ENCODE peak calls at places on chromosomes 12 and 14, in five cellular contexts. I is fibroblast of lung, Y is B cell, X is GM12865, S is HFF-Myc. C is an unnamed sample.

GRCh38 chr14:64387232-64387737 is 868 bp upstream of the MTHFD1 start:
- DNase-seq in Y (no peak), I (peak), X (peak), S (no peak), C (no peak)

GRCh38 chr12:128671528-128672042 is 152.2 kb downstream of the SLC15A4 start:
- DNase-seq in S (no peak), I (no peak), X (no peak), Y (no peak), C (no peak)

GRCh38 chr12:14611640-14612203 is 44.0 kb upstream of the PLBD1 start:
- DNase-seq in X (no peak), I (no peak), Y (no peak), S (no peak), C (no peak)

GRCh38 chr12:113030875-113031525 is 25.5 kb upstream of the DTX1 start:
- DNase-seq in S (peak), X (peak), Y (peak), I (peak), C (no peak)

GRCh38 chr14:75989134-75989533 is 3.6 kb downstream of the IFT43 start:
- DNase-seq in Y (no peak), X (no peak), S (no peak), I (peak), C (no peak)

GRCh38 chr12:132243596-132244289 is 85.6 kb downstream of the GALNT9 start:
- DNase-seq in Y (no peak), I (no peak), S (no peak), X (no peak), C (no peak)

GRCh38 chr14:97994020-97994531 is 1196.9 kb downstream of the VRK1 start:
- DNase-seq in S (no peak), Y (no peak), X (peak), I (no peak), C (no peak)

GRCh38 chr14:104105071-104105821 is 19.7 kb downstream of the ASPG start:
- DNase-seq in I (no peak), X (no peak), S (no peak), Y (no peak), C (no peak)

GRCh38 chr12:131351319-131352028 is 359.4 kb upstream of the SFSWAP start:
- DNase-seq in X (peak), S (no peak), Y (no peak), I (no peak), C (no peak)

GRCh38 chr12:788288-788687 is 35.9 kb downstream of the WNK1 start:
- DNase-seq in I (no peak), Y (no peak), X (no peak), S (no peak), C (no peak)

GRCh38 chr14:65252471-65253255 is 150.3 kb upstream of the MAX start:
- DNase-seq in S (no peak), I (no peak), X (no peak), Y (no peak), C (no peak)

GRCh38 chr14:80434574-80435321 is 223.4 kb upstream of the DIO2 start:
- DNase-seq in I (no peak), X (no peak), S (no peak), Y (no peak), C (peak)

GRCh38 chr12:63400746-63401145 is 249.7 kb upstream of the AVPR1A start:
- DNase-seq in I (peak), S (peak), X (no peak), Y (no peak), C (peak)

GRCh38 chr14:95260537-95261440 is 58.9 kb downstream of the CLMN start:
- DNase-seq in I (peak), Y (no peak), S (no peak), X (peak), C (no peak)

GRCh38 chr14:104358528-104359300 is 220.3 kb downstream of the KIF26A start:
- DNase-seq in S (no peak), X (no peak), Y (no peak), I (no peak), C (no peak)

GRCh38 chr12:33794954-33795353 is 227.3 kb upstream of the ALG10 start:
- DNase-seq in S (no peak), Y (no peak), X (no peak), I (no peak), C (no peak)

GRCh38 chr14:104868811-104869572 is 3.9 kb downstream of the CEP170B start:
- DNase-seq in S (no peak), Y (no peak), X (no peak), I (no peak), C (no peak)

GRCh38 chr12:70907412-70907811 is 13.1 kb downstream of the PTPRR start:
- DNase-seq in Y (no peak), I (no peak), X (no peak), S (no peak), C (no peak)

GRCh38 chr12:94140556-94140955 is 7.8 kb upstream of the PLXNC1 start:
- DNase-seq in Y (peak), S (no peak), X (peak), I (no peak), C (no peak)

GRCh38 chr14:105300542-105301102 is at the start of gene BRF1:
- DNase-seq in I (peak), S (no peak), X (peak), Y (peak), C (peak)

GRCh38 chr12:51827925-51828818 is 20.3 kb downstream of the FIGNL2 start:
- DNase-seq in I (peak), Y (no peak), X (peak), S (no peak), C (peak)

GRCh38 chr12:80059875-80060274 is 39.5 kb upstream of the OTOGL start:
- DNase-seq in I (no peak), S (no peak), X (no peak), Y (no peak), C (no peak)

GRCh38 chr14:54349713-54350112 is 47.1 kb upstream of the CDKN3 start:
- DNase-seq in S (no peak), X (no peak), I (no peak), Y (no peak), C (no peak)

GRCh38 chr12:107515446-107515958 is 170.1 kb upstream of the PWP1 start:
- DNase-seq in X (peak), I (peak), Y (no peak), S (peak), C (peak)

GRCh38 chr12:111664961-111665865 is 20.5 kb downstream of the BRAP start:
- DNase-seq in I (no peak), Y (no peak), X (no peak), S (no peak), C (no peak)

DNA sequence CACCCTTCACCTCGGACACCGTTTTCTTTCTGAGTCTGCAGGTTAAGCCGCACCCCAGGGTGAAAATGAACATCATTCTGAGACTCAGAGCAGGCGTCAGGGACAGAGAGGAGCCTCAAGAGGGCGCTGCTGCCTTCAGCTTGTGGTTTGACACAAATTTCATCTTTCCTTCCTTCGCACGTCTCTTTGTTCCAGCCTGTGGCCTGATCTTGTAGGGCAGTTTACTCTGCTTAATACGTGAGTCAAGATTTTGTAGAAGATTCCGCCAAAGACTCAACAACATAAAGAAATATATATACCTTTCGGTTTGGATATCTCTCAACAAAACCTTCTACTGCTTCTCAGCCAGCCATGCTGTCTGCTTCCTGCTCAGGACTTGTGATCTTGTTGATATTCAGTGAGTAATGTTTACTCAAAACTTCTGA is 329.3 kb upstream of the OR4E1 start:
- DNase-seq in I (no peak), Y (no peak), X (peak), S (no peak), C (no peak)
- TF ChIP-seq CTCF in I (no peak), Y (peak), X (peak), S (peak), C (peak)

DNA sequence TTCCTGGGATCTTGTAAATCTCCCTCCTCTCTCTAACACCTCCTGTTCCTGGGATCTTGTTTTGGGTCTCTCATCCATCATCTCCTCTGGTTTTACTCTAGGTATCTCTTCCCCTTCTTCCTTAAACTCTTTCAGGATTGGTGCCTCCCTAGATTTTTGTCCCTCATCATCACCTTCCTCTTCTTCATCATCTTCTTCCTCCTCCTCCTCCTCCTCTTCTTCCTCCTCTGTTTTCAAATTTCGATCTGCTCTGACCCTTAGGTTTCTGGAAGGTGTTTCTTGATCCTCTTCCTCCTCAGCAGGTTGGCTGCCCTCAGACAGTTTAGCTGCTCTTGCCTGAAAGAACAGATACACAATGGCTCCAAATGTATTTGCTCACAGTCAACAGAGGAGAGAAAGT is 14.5 kb downstream of the ACIN1 start:
- DNase-seq in Y (no peak), X (no peak), S (no peak), I (no peak), C (no peak)
- TF ChIP-seq CTCF in Y (no peak), X (no peak), S (no peak), I (no peak), C (no peak)

GRCh38 chr14:87522575-87522974 is 470.4 kb downstream of the GALC start:
- DNase-seq in Y (no peak), S (no peak), X (no peak), I (no peak), C (no peak)
- TF ChIP-seq CTCF in Y (no peak), S (no peak), X (no peak), I (no peak), C (no peak)

DNA sequence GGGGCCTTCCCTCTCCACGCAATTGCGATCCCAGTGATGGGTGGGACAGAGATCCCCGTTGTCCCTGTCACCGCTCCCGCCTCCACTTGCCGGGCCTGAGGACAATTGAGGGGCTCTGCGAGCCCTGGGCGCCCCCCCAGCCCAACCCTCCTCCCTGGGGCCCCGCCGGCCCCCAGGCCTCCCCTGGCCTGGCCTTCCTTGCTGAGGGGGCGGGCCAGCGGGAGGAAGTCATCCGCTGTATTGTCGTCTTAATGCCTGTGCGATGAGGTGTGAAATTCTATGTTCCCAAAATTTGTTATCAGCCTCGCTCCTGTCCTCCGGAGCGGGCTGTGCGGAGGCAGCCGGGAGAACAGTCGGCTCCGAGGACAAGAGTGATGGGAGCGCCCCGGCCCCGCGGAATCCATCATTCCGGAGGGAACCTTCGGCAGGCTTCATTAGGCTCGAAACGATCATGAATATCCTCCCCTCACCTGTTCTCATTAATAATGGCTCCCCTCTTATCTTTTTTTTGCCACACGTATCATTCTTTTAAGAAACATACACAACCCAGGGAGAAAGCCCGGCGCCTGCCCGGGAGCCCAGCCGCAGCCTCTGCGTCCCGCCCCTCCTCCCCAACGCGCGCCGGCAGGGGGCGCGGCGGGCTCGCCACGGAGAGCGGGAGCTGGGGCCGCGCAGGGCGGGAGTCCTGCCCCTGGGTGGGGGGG is 17.3 kb upstream of the DLK1 start:
- DNase-seq in X (no peak), Y (no peak), S (no peak), I (peak), C (no peak)
- TF ChIP-seq CTCF in X (no peak), Y (peak), S (peak), I (peak), C (no peak)

GRCh38 chr14:91320266-91320665 is 75.8 kb upstream of the GPR68 start:
- DNase-seq in X (no peak), Y (no peak), S (no peak), I (no peak), C (no peak)

GRCh38 chr14:91318911-91319310 is 74.4 kb upstream of the GPR68 start:
- DNase-seq in I (no peak), X (no peak), S (no peak), Y (no peak), C (no peak)

GRCh38 chr14:91315844-91316267 is 71.4 kb upstream of the GPR68 start:
- DNase-seq in I (no peak), Y (peak), S (no peak), X (peak), C (no peak)

GRCh38 chr14:91316761-91317160 is 72.3 kb upstream of the GPR68 start:
- DNase-seq in I (no peak), X (no peak), S (no peak), Y (no peak), C (no peak)

GRCh38 chr14:91317381-91318313 is 73.1 kb upstream of the GPR68 start:
- DNase-seq in S (no peak), I (peak), Y (peak), X (peak), C (no peak)
- TF ChIP-seq CTCF in S (no peak), I (no peak), Y (no peak), X (no peak), C (peak)

GRCh38 chr14:70856851-70857498 is 47.7 kb upstream of the MAP3K9 start:
- DNase-seq in Y (no peak), S (peak), X (no peak), I (peak), C (peak)

GRCh38 chr14:70857499-70857895 is 48.2 kb upstream of the MAP3K9 start:
- DNase-seq in Y (no peak), X (no peak), S (no peak), I (no peak), C (no peak)

GRCh38 chr14:70855486-70855885 is 46.2 kb upstream of the MAP3K9 start:
- DNase-seq in S (no peak), X (no peak), I (no peak), Y (no peak), C (no peak)

GRCh38 chr14:70858641-70859040 is 48.6 kb upstream of the PCNX1 start:
- DNase-seq in Y (no peak), S (no peak), I (no peak), X (no peak), C (no peak)
- TF ChIP-seq CTCF in Y (no peak), S (no peak), I (no peak), X (no peak), C (no peak)

GRCh38 chr12:32148372-32148771 is 41.7 kb downstream of the BICD1 start:
- DNase-seq in X (no peak), Y (no peak), S (no peak), I (no peak), C (peak)

GRCh38 chr12:32155041-32155440 is 48.4 kb downstream of the BICD1 start:
- DNase-seq in I (peak), X (no peak), S (no peak), Y (no peak), C (no peak)

GRCh38 chr12:32149489-32149888 is 42.8 kb downstream of the BICD1 start:
- DNase-seq in X (no peak), Y (no peak), S (no peak), I (no peak), C (no peak)

GRCh38 chr12:32151552-32151951 is 44.9 kb downstream of the BICD1 start:
- DNase-seq in S (no peak), I (no peak), X (no peak), Y (no peak), C (no peak)

GRCh38 chr12:32151081-32151480 is 44.4 kb downstream of the BICD1 start:
- DNase-seq in Y (no peak), I (no peak), X (no peak), S (no peak), C (no peak)
- TF ChIP-seq CTCF in Y (no peak), I (no peak), X (no peak), S (no peak), C (no peak)

GRCh38 chr14:56121786-56122185 is 3.6 kb downstream of the PELI2 start:
- DNase-seq in S (no peak), X (no peak), Y (no peak), I (peak), C (no peak)

GRCh38 chr14:56118611-56119181 is 485 bp downstream of the PELI2 start:
- DNase-seq in Y (peak), X (no peak), S (no peak), I (no peak), C (no peak)

GRCh38 chr14:56119221-56119967 is 1.2 kb downstream of the PELI2 start:
- DNase-seq in I (peak), Y (peak), S (no peak), X (peak), C (no peak)

GRCh38 chr14:56122306-56122705 is 4.1 kb downstream of the PELI2 start:
- DNase-seq in I (no peak), S (no peak), Y (no peak), X (no peak), C (no peak)

GRCh38 chr14:56120091-56120632 is 2.0 kb downstream of the PELI2 start:
- DNase-seq in X (no peak), S (no peak), I (peak), Y (peak), C (no peak)
- TF ChIP-seq CTCF in X (no peak), S (no peak), I (no peak), Y (no peak), C (no peak)

GRCh38 chr12:49547090-49547690 is 8.4 kb downstream of the KCNH3 start:
- DNase-seq in S (no peak), Y (no peak), I (no peak), X (no peak), C (no peak)
- TF ChIP-seq CTCF in S (no peak), Y (no peak), I (no peak), X (no peak), C (no peak)

GRCh38 chr14:68293404-68293803 is 473.8 kb downstream of the RAD51B start:
- DNase-seq in S (no peak), I (no peak), X (peak), Y (peak), C (no peak)

GRCh38 chr14:68300608-68301007 is 481.0 kb downstream of the RAD51B start:
- DNase-seq in X (no peak), Y (no peak), S (no peak), I (no peak), C (no peak)

GRCh38 chr14:68295316-68295816 is 475.8 kb downstream of the RAD51B start:
- DNase-seq in I (no peak), S (no peak), Y (no peak), X (no peak), C (no peak)

GRCh38 chr14:68297011-68297410 is 477.4 kb downstream of the RAD51B start:
- DNase-seq in S (no peak), Y (no peak), X (no peak), I (peak), C (no peak)

DNA sequence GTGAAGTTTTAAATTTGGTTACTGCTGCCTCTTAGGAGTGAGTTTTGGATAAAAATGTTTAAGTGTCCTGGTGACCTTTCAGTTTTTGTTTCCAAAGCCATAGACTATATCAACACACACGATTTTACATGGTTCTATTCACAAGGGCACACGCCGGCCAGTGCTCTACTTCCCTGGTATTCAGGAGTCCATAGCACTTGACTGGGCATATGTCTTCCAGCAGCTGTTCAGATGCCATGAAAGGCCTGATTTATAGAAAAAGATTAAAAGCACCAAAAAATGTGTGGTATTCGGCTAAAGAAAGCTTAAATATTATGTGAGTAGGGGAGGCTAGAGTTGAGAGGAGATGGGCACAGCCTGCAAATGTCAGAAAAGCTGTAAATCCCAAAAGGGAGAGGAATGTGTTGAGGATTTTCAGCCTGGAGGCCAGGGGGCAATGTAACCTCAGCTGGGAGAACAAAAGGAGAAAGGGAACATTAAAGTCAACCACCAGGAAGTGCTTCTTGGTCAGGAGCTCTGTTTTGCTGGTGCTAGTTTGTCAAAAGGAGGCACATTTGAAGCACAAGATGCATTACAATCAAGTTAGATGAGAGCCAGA is 478.4 kb downstream of the RAD51B start:
- DNase-seq in X (no peak), Y (no peak), I (peak), S (no peak), C (no peak)
- TF ChIP-seq CTCF in X (no peak), Y (no peak), I (peak), S (peak), C (peak)

C was measured in kidney epithelial cell.